ENCODE peak calls at places on chromosomes 11 and 22, in five cellular contexts. I is hypothalamus; K is heart left ventricle; T is iris pigment epithelial cell; J is stimulated activated naive CD8-positive, alpha-beta T cell treated with anti-CD3 and anti-CD28 coated beads, Interleukin-15, Interleukin-2, amounts not matched to agents 100 U/mL and 50 U/mL, for 24 hours. V is an unnamed sample.

GRCh38 chr11:130464289-130464812 is 15.9 kb downstream of the ADAMTS15 start:
- DNase-seq in I (no peak), J (no peak), K (no peak), T (no peak), V (no peak)

GRCh38 chr11:131665344-131665968 is 295.0 kb downstream of the NTM start:
- DNase-seq in K (no peak), J (no peak), I (no peak), T (no peak), V (no peak)

GRCh38 chr11:14500181-14500651 is 605 bp upstream of the COPB1 start:
- DNase-seq in J (peak), I (no peak), K (no peak), T (peak), V (peak)

GRCh38 chr22:26756675-26757293 is 99.4 kb downstream of the MIAT start:
- DNase-seq in K (peak), I (no peak), J (peak), T (peak), V (peak)

GRCh38 chr22:46029036-46029435 is 52.1 kb upstream of the WNT7B start:
- DNase-seq in I (no peak), T (no peak), J (no peak), K (no peak), V (no peak)

GRCh38 chr22:46029574-46030200 is 52.7 kb upstream of the WNT7B start:
- DNase-seq in K (no peak), T (no peak), J (no peak), I (no peak), V (no peak)

GRCh38 chr11:33696931-33697638 is 3.5 kb downstream of the C11orf91 start:
- DNase-seq in I (no peak), K (no peak), J (no peak), T (no peak), V (no peak)

GRCh38 chr22:40463017-40463631 is 92.7 kb downstream of the SGSM3 start:
- DNase-seq in I (no peak), K (no peak), T (no peak), J (peak), V (peak)

GRCh38 chr22:19943665-19944026 is 2.0 kb upstream of the TXNRD2 start:
- DNase-seq in J (no peak), K (no peak), I (no peak), T (peak), V (peak)

GRCh38 chr22:29330753-29331152 is 15.3 kb upstream of the RASL10A start:
- DNase-seq in K (no peak), I (no peak), T (peak), J (no peak), V (no peak)

GRCh38 chr22:25448435-25449051 is 115.9 kb upstream of the GRK3 start:
- DNase-seq in I (no peak), K (no peak), T (peak), J (peak), V (no peak)

GRCh38 chr22:50507421-50507990 is at the start of gene LMF2:
- DNase-seq in T (no peak), J (peak), I (no peak), K (peak), V (peak)

GRCh38 chr22:44381761-44382454 is 69.2 kb upstream of the SHISAL1 start:
- DNase-seq in I (no peak), J (no peak), T (no peak), K (peak), V (no peak)

GRCh38 chr22:45064313-45065268 is 54.8 kb upstream of the PHF21B start:
- DNase-seq in T (peak), K (no peak), J (peak), I (no peak), V (peak)

GRCh38 chr22:46245515-46245914 is 4.6 kb downstream of the CDPF1 start:
- DNase-seq in K (peak), T (no peak), I (no peak), J (no peak), V (no peak)

GRCh38 chr11:2580061-2580421 is 119.8 kb downstream of the KCNQ1OT1 start:
- DNase-seq in T (no peak), J (no peak), I (no peak), K (peak), V (no peak)

GRCh38 chr11:69645801-69646492 is 5.0 kb downstream of the CCND1 start:
- DNase-seq in I (no peak), K (no peak), J (no peak), T (no peak), V (no peak)

GRCh38 chr22:20013382-20013871 is 3.2 kb downstream of the ARVCF start:
- DNase-seq in I (peak), T (peak), K (peak), J (peak), V (no peak)

GRCh38 chr11:127063191-127063590 is 62.6 kb upstream of the KIRREL3 start:
- DNase-seq in T (no peak), K (no peak), I (no peak), J (no peak), V (no peak)

GRCh38 chr11:35141034-35141433 is 2.1 kb downstream of the CD44 start:
- DNase-seq in I (no peak), J (no peak), T (no peak), K (no peak), V (no peak)

GRCh38 chr11:101912823-101913284 is 2.0 kb upstream of the CEP126 start:
- DNase-seq in K (no peak), T (peak), J (no peak), I (no peak), V (no peak)

GRCh38 chr11:117839234-117839882 is 14.8 kb upstream of the FXYD2 start:
- DNase-seq in T (no peak), J (no peak), I (no peak), K (no peak), V (no peak)

GRCh38 chr11:89529619-89530018 is 38.4 kb upstream of the NOX4 start:
- DNase-seq in J (no peak), I (no peak), K (no peak), T (no peak), V (no peak)

GRCh38 chr22:49886346-49887073 is 31.7 kb downstream of the ALG12 start:
- DNase-seq in I (no peak), J (no peak), K (no peak), T (no peak), V (no peak)

GRCh38 chr11:72710278-72710677 is 36.1 kb upstream of the PDE2A start:
- DNase-seq in I (no peak), K (no peak), T (no peak), J (no peak), V (no peak)

GRCh38 chr11:129917231-129917630 is 21.9 kb upstream of the NFRKB start:
- DNase-seq in J (no peak), I (no peak), T (peak), K (no peak), V (no peak)